ENCODE peak calls at places on chromosomes 1 and 21, in four cellular contexts. V, J, U and M are unnamed samples.

GRCh38 chr21:36479415-36480402 is at the start of gene CLDN14:
- DNase-seq in V (no peak), J (no peak), U (no peak), M (no peak)

GRCh38 chr1:37255111-37255795 is 219.1 kb upstream of the ZC3H12A start:
- DNase-seq in V (peak), J (no peak), U (peak), M (no peak)

GRCh38 chr1:66925944-66926343 is 1.2 kb downstream of the MIER1 start:
- DNase-seq in V (peak), J (no peak), U (no peak), M (no peak)

GRCh38 chr1:201279313-201279712 is 4.0 kb upstream of the PKP1 start:
- DNase-seq in V (no peak), J (no peak), U (no peak), M (no peak)

GRCh38 chr1:47558601-47559593 is 121.1 kb downstream of the FOXD2 start:
- DNase-seq in V (peak), J (no peak), U (no peak), M (no peak)

GRCh38 chr1:2373551-2374259 is 17.6 kb downstream of the MORN1 start:
- DNase-seq in V (no peak), J (no peak), U (no peak), M (no peak)

GRCh38 chr1:210062033-210062432 is 124.0 kb downstream of the SYT14 start:
- DNase-seq in V (no peak), J (no peak), U (no peak), M (no peak)

GRCh38 chr1:41483960-41484844 is at the start of gene EDN2:
- DNase-seq in V (peak), J (peak), U (no peak), M (no peak)

GRCh38 chr1:85576642-85577420 is 3.7 kb upstream of the CCN1 start:
- DNase-seq in V (peak), J (no peak), U (peak), M (peak)

GRCh38 chr1:164712131-164713031 is 153.4 kb downstream of the PBX1 start:
- DNase-seq in V (no peak), J (no peak), U (no peak), M (no peak)

GRCh38 chr1:151990856-151991198 is 2.8 kb downstream of the S100A10 start:
- DNase-seq in V (peak), J (no peak), U (no peak), M (no peak)

GRCh38 chr21:20572582-20572981 is 425.6 kb upstream of the NCAM2 start:
- DNase-seq in V (no peak), J (no peak), U (no peak), M (no peak)

GRCh38 chr1:178122283-178122682 is 28.4 kb downstream of the RASAL2 start:
- DNase-seq in V (no peak), J (no peak), U (no peak), M (no peak)

GRCh38 chr21:19870682-19871081 is 1127.5 kb upstream of the NCAM2 start:
- DNase-seq in V (no peak), J (no peak), U (no peak), M (no peak)

GRCh38 chr1:228304225-228304624 is 96.4 kb downstream of the OBSCN start:
- DNase-seq in V (no peak), J (no peak), U (no peak), M (no peak)

GRCh38 chr1:241442686-241443085 is 76.9 kb downstream of the FH start:
- DNase-seq in V (no peak), J (no peak), U (no peak), M (no peak)

GRCh38 chr21:33245289-33245918 is 15.7 kb downstream of the IFNAR2 start:
- DNase-seq in V (no peak), J (no peak), U (no peak), M (no peak)

GRCh38 chr1:108862017-108862610 is 5.2 kb upstream of the AKNAD1 start:
- DNase-seq in V (no peak), J (no peak), U (no peak), M (no peak)

GRCh38 chr1:239963861-239964260 is 127.8 kb upstream of the FMN2 start:
- DNase-seq in V (no peak), J (no peak), U (no peak), M (no peak)

GRCh38 chr1:234611799-234612351 is 1.9 kb upstream of the IRF2BP2 start:
- DNase-seq in V (no peak), J (no peak), U (peak), M (no peak)

GRCh38 chr1:29672955-29673507 is 436.7 kb downstream of the PTPRU start:
- DNase-seq in V (no peak), J (no peak), U (no peak), M (no peak)

GRCh38 chr1:5296135-5296930 is 641.9 kb downstream of the AJAP1 start:
- DNase-seq in V (no peak), J (no peak), U (no peak), M (no peak)

GRCh38 chr1:98251497-98251896 is 330.7 kb upstream of the DPYD start:
- DNase-seq in V (no peak), J (no peak), U (no peak), M (no peak)

GRCh38 chr1:170402451-170403311 is 129.3 kb upstream of the GORAB start:
- DNase-seq in V (no peak), J (no peak), U (no peak), M (no peak)

GRCh38 chr1:207987164-207987563 is 76.2 kb upstream of the CD34 start:
- DNase-seq in V (no peak), J (no peak), U (no peak), M (no peak)

GRCh38 chr1:94079056-94079990 is 41.6 kb downstream of the ABCA4 start:
- DNase-seq in V (no peak), J (no peak), U (no peak), M (no peak)

GRCh38 chr21:46065993-46066842 is 31.7 kb upstream of the COL6A2 start:
- DNase-seq in V (no peak), J (no peak), U (no peak), M (no peak)

GRCh38 chr21:38095220-38095619 is 161.6 kb upstream of the KCNJ15 start:
- DNase-seq in V (no peak), J (no peak), U (no peak), M (no peak)

GRCh38 chr1:6239213-6239752 is 3.5 kb upstream of the ICMT start:
- DNase-seq in V (no peak), J (no peak), U (no peak), M (no peak)